ENCODE peak calls at places on chromosomes 5 and 9, in four cellular contexts. One of them, this sample, is unnamed.

GRCh38 chr5:168171901-168172717 is 119.3 kb upstream of the WWC1 start:
- DNase-seq in IMR-90: no peak
- DNase-seq in brain microvascular endothelial cell: no peak
- DNase-seq in fibroblast of the aortic adventitia: no peak
- DNase-seq in this sample: no peak

GRCh38 chr9:127921592-127922120 is 4.8 kb upstream of the ST6GALNAC4 start:
- DNase-seq in IMR-90: no peak
- DNase-seq in brain microvascular endothelial cell: no peak
- DNase-seq in fibroblast of the aortic adventitia: peak
- DNase-seq in this sample: no peak

GRCh38 chr9:17802249-17802857 is 223.5 kb downstream of the SH3GL2 start:
- DNase-seq in IMR-90: peak
- DNase-seq in brain microvascular endothelial cell: peak
- DNase-seq in fibroblast of the aortic adventitia: peak
- DNase-seq in this sample: no peak

GRCh38 chr9:70563437-70564204 is 149.2 kb upstream of the KLF9 start:
- DNase-seq in IMR-90: peak
- DNase-seq in brain microvascular endothelial cell: peak
- DNase-seq in fibroblast of the aortic adventitia: peak
- DNase-seq in this sample: no peak

GRCh38 chr5:6328173-6328572 is 50.2 kb downstream of the MED10 start:
- DNase-seq in IMR-90: peak
- DNase-seq in brain microvascular endothelial cell: peak
- DNase-seq in fibroblast of the aortic adventitia: peak
- DNase-seq in this sample: no peak

GRCh38 chr9:110980261-110980660 is 58.0 kb downstream of the LPAR1 start:
- DNase-seq in IMR-90: no peak
- DNase-seq in brain microvascular endothelial cell: no peak
- DNase-seq in fibroblast of the aortic adventitia: no peak
- DNase-seq in this sample: no peak

GRCh38 chr5:57338068-57338848 is 144.4 kb downstream of the ACTBL2 start:
- DNase-seq in IMR-90: no peak
- DNase-seq in brain microvascular endothelial cell: no peak
- DNase-seq in fibroblast of the aortic adventitia: peak
- DNase-seq in this sample: no peak

GRCh38 chr9:136645903-136646754 is 16.6 kb upstream of the EGFL7 start:
- DNase-seq in IMR-90: no peak
- DNase-seq in brain microvascular endothelial cell: no peak
- DNase-seq in fibroblast of the aortic adventitia: no peak
- DNase-seq in this sample: no peak

GRCh38 chr5:96340357-96340756 is 92.7 kb downstream of the PCSK1 start:
- DNase-seq in IMR-90: no peak
- DNase-seq in brain microvascular endothelial cell: no peak
- DNase-seq in fibroblast of the aortic adventitia: peak
- DNase-seq in this sample: no peak

GRCh38 chr9:133436706-133437105 is 14.5 kb downstream of the ADAMTS13 start:
- DNase-seq in IMR-90: no peak
- DNase-seq in brain microvascular endothelial cell: no peak
- DNase-seq in fibroblast of the aortic adventitia: no peak
- DNase-seq in this sample: no peak

GRCh38 chr5:68252678-68253520 is 37.3 kb downstream of the PIK3R1 start:
- DNase-seq in IMR-90: peak
- DNase-seq in brain microvascular endothelial cell: peak
- DNase-seq in fibroblast of the aortic adventitia: peak
- DNase-seq in this sample: no peak

GRCh38 chr9:112295174-112295573 is 38.2 kb downstream of the PTBP3 start:
- DNase-seq in IMR-90: no peak
- DNase-seq in brain microvascular endothelial cell: no peak
- DNase-seq in fibroblast of the aortic adventitia: no peak
- DNase-seq in this sample: no peak

GRCh38 chr9:76137941-76138340 is 247.5 kb downstream of the PCSK5 start:
- DNase-seq in IMR-90: peak
- DNase-seq in brain microvascular endothelial cell: no peak
- DNase-seq in fibroblast of the aortic adventitia: no peak
- DNase-seq in this sample: no peak

GRCh38 chr9:78904686-78905085 is 607.8 kb downstream of the PSAT1 start:
- DNase-seq in IMR-90: no peak
- DNase-seq in brain microvascular endothelial cell: no peak
- DNase-seq in fibroblast of the aortic adventitia: no peak
- DNase-seq in this sample: no peak

GRCh38 chr9:75239176-75239575 is 150.9 kb downstream of the OSTF1 start:
- DNase-seq in IMR-90: peak
- DNase-seq in brain microvascular endothelial cell: peak
- DNase-seq in fibroblast of the aortic adventitia: peak
- DNase-seq in this sample: no peak

GRCh38 chr9:19517202-19517942 is 108.6 kb downstream of the ACER2 start:
- DNase-seq in IMR-90: no peak
- DNase-seq in brain microvascular endothelial cell: no peak
- DNase-seq in fibroblast of the aortic adventitia: no peak
- DNase-seq in this sample: no peak

GRCh38 chr5:65126670-65127069 is 355.1 kb downstream of the ADAMTS6 start:
- DNase-seq in IMR-90: no peak
- DNase-seq in brain microvascular endothelial cell: no peak
- DNase-seq in fibroblast of the aortic adventitia: no peak
- DNase-seq in this sample: no peak

GRCh38 chr5:151034422-151035379 is 14.3 kb downstream of the GPX3 start:
- DNase-seq in IMR-90: no peak
- DNase-seq in brain microvascular endothelial cell: no peak
- DNase-seq in fibroblast of the aortic adventitia: no peak
- DNase-seq in this sample: no peak

GRCh38 chr9:106479679-106480078 is 383.3 kb upstream of the ZNF462 start:
- DNase-seq in IMR-90: no peak
- DNase-seq in brain microvascular endothelial cell: no peak
- DNase-seq in fibroblast of the aortic adventitia: no peak
- DNase-seq in this sample: no peak

GRCh38 chr9:33129886-33130284 is 37.3 kb downstream of the B4GALT1 start:
- DNase-seq in IMR-90: no peak
- DNase-seq in brain microvascular endothelial cell: no peak
- DNase-seq in fibroblast of the aortic adventitia: no peak
- DNase-seq in this sample: no peak

GRCh38 chr5:931570-932145 is 39.0 kb downstream of the TRIP13 start:
- DNase-seq in IMR-90: no peak
- DNase-seq in brain microvascular endothelial cell: no peak
- DNase-seq in fibroblast of the aortic adventitia: no peak
- DNase-seq in this sample: no peak

GRCh38 chr5:107040907-107041306 is 629.8 kb downstream of the EFNA5 start:
- DNase-seq in IMR-90: no peak
- DNase-seq in brain microvascular endothelial cell: no peak
- DNase-seq in fibroblast of the aortic adventitia: no peak
- DNase-seq in this sample: no peak

GRCh38 chr5:145471831-145472616 is 363.1 kb downstream of the PRELID2 start:
- DNase-seq in IMR-90: peak
- DNase-seq in brain microvascular endothelial cell: no peak
- DNase-seq in fibroblast of the aortic adventitia: peak
- DNase-seq in this sample: no peak

GRCh38 chr9:4615251-4615650 is 46.8 kb upstream of the PLPP6 start:
- DNase-seq in IMR-90: peak
- DNase-seq in brain microvascular endothelial cell: peak
- DNase-seq in fibroblast of the aortic adventitia: peak
- DNase-seq in this sample: no peak

GRCh38 chr9:121800376-121800775 is 148.9 kb downstream of the DAB2IP start:
- DNase-seq in IMR-90: no peak
- DNase-seq in brain microvascular endothelial cell: no peak
- DNase-seq in fibroblast of the aortic adventitia: no peak
- DNase-seq in this sample: no peak

GRCh38 chr5:64789457-64789856 is 20.7 kb downstream of the CWC27 start:
- DNase-seq in IMR-90: peak
- DNase-seq in brain microvascular endothelial cell: no peak
- DNase-seq in fibroblast of the aortic adventitia: peak
- DNase-seq in this sample: no peak

GRCh38 chr5:142590451-142591240 is 95.2 kb downstream of the FGF1 start:
- DNase-seq in IMR-90: no peak
- DNase-seq in brain microvascular endothelial cell: no peak
- DNase-seq in fibroblast of the aortic adventitia: no peak
- DNase-seq in this sample: no peak

GRCh38 chr9:92247981-92248380 is 45.5 kb downstream of the IARS1 start:
- DNase-seq in IMR-90: no peak
- DNase-seq in brain microvascular endothelial cell: no peak
- DNase-seq in fibroblast of the aortic adventitia: no peak
- DNase-seq in this sample: no peak

GRCh38 chr9:113481176-113481805 is 17.8 kb downstream of the RGS3 start:
- DNase-seq in IMR-90: no peak
- DNase-seq in brain microvascular endothelial cell: no peak
- DNase-seq in fibroblast of the aortic adventitia: peak
- DNase-seq in this sample: no peak

GRCh38 chr5:58444805-58445204 is 15.1 kb downstream of the PLK2 start:
- DNase-seq in IMR-90: no peak
- DNase-seq in brain microvascular endothelial cell: no peak
- DNase-seq in fibroblast of the aortic adventitia: no peak
- DNase-seq in this sample: no peak

GRCh38 chr9:87445646-87446045 is 52.0 kb upstream of the DAPK1 start:
- DNase-seq in IMR-90: peak
- DNase-seq in brain microvascular endothelial cell: peak
- DNase-seq in fibroblast of the aortic adventitia: peak
- DNase-seq in this sample: no peak

GRCh38 chr9:14314929-14315753 is 1.2 kb upstream of the NFIB start:
- DNase-seq in IMR-90: peak
- DNase-seq in brain microvascular endothelial cell: peak
- DNase-seq in fibroblast of the aortic adventitia: peak
- DNase-seq in this sample: peak

GRCh38 chr9:121185178-121185745 is 16.4 kb downstream of the RAB14 start:
- DNase-seq in IMR-90: no peak
- DNase-seq in brain microvascular endothelial cell: no peak
- DNase-seq in fibroblast of the aortic adventitia: no peak
- DNase-seq in this sample: no peak

GRCh38 chr5:42518595-42519067 is 95.4 kb downstream of the GHR start:
- DNase-seq in IMR-90: peak
- DNase-seq in brain microvascular endothelial cell: no peak
- DNase-seq in fibroblast of the aortic adventitia: peak
- DNase-seq in this sample: no peak

GRCh38 chr5:61277190-61277589 is 54.9 kb upstream of the ZSWIM6 start:
- DNase-seq in IMR-90: peak
- DNase-seq in brain microvascular endothelial cell: peak
- DNase-seq in fibroblast of the aortic adventitia: peak
- DNase-seq in this sample: no peak

GRCh38 chr5:169289520-169289919 is 11.4 kb downstream of the SLIT3 start:
- DNase-seq in IMR-90: no peak
- DNase-seq in brain microvascular endothelial cell: no peak
- DNase-seq in fibroblast of the aortic adventitia: no peak
- DNase-seq in this sample: no peak
- TF ChIP-seq CTCF in IMR-90: no peak
- TF ChIP-seq CTCF in brain microvascular endothelial cell: peak
- TF ChIP-seq CTCF in fibroblast of the aortic adventitia: no peak
- TF ChIP-seq CTCF in this sample: no peak

GRCh38 chr5:146945722-146946121 is 67.2 kb upstream of the PPP2R2B start:
- DNase-seq in IMR-90: no peak
- DNase-seq in brain microvascular endothelial cell: no peak
- DNase-seq in fibroblast of the aortic adventitia: no peak
- DNase-seq in this sample: no peak

GRCh38 chr5:146948666-146949065 is 70.1 kb upstream of the PPP2R2B start:
- DNase-seq in IMR-90: no peak
- DNase-seq in brain microvascular endothelial cell: no peak
- DNase-seq in fibroblast of the aortic adventitia: no peak
- DNase-seq in this sample: no peak

GRCh38 chr5:146940295-146940694 is 61.7 kb upstream of the PPP2R2B start:
- DNase-seq in IMR-90: no peak
- DNase-seq in brain microvascular endothelial cell: no peak
- DNase-seq in fibroblast of the aortic adventitia: no peak
- DNase-seq in this sample: no peak

GRCh38 chr5:146947181-146947941 is 68.8 kb upstream of the PPP2R2B start:
- DNase-seq in IMR-90: peak
- DNase-seq in brain microvascular endothelial cell: no peak
- DNase-seq in fibroblast of the aortic adventitia: peak
- DNase-seq in this sample: no peak

GRCh38 chr5:146944764-146945710 is 66.5 kb upstream of the PPP2R2B start:
- DNase-seq in IMR-90: no peak
- DNase-seq in brain microvascular endothelial cell: no peak
- DNase-seq in fibroblast of the aortic adventitia: no peak
- DNase-seq in this sample: no peak
- TF ChIP-seq CTCF in IMR-90: no peak
- TF ChIP-seq CTCF in brain microvascular endothelial cell: no peak
- TF ChIP-seq CTCF in fibroblast of the aortic adventitia: no peak
- TF ChIP-seq CTCF in this sample: no peak

GRCh38 chr9:83637389-83637788 is 14.4 kb downstream of the IDNK start:
- DNase-seq in IMR-90: no peak
- DNase-seq in brain microvascular endothelial cell: no peak
- DNase-seq in fibroblast of the aortic adventitia: no peak
- DNase-seq in this sample: no peak
- TF ChIP-seq CTCF in IMR-90: no peak
- TF ChIP-seq CTCF in brain microvascular endothelial cell: no peak
- TF ChIP-seq CTCF in fibroblast of the aortic adventitia: no peak
- TF ChIP-seq CTCF in this sample: no peak

GRCh38 chr9:7234144-7234543 is 476.4 kb downstream of the KDM4C start:
- DNase-seq in IMR-90: peak
- DNase-seq in brain microvascular endothelial cell: peak
- DNase-seq in fibroblast of the aortic adventitia: peak
- DNase-seq in this sample: no peak
- TF ChIP-seq CTCF in IMR-90: peak
- TF ChIP-seq CTCF in brain microvascular endothelial cell: peak
- TF ChIP-seq CTCF in fibroblast of the aortic adventitia: peak
- TF ChIP-seq CTCF in this sample: peak

DNA sequence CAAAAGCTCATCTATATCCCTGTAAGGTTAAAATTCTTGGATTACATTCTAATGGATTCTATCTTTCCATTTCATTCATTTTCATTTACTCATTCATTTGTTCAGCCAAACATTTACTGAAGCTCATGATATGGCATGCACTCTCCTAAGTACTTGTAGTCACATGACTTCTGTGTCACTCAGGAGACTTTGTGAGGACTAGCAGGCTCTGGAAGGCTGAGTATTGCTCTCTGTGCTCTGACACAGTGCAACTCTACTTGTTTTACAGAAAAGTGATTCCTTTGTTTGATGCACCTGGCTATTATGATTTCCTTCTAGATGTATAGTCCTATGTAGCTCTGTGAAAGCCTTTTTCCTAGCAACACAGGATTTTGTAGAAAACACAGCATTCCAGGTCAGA is 53.0 kb downstream of the YIPF5 start:
- DNase-seq in IMR-90: peak
- DNase-seq in brain microvascular endothelial cell: no peak
- DNase-seq in fibroblast of the aortic adventitia: no peak
- DNase-seq in this sample: no peak
- TF ChIP-seq CTCF in IMR-90: no peak
- TF ChIP-seq CTCF in brain microvascular endothelial cell: no peak
- TF ChIP-seq CTCF in fibroblast of the aortic adventitia: no peak
- TF ChIP-seq CTCF in this sample: no peak

This sample was measured in type B pancreatic cell.